ENCODE peak calls at places on chromosomes 4 and X, in five cellular contexts. K is H4; I is EL; N is A549; U is activated naive CD8-positive, alpha-beta T cell treated with anti-CD3 and anti-CD28 coated beads for 36 hours. V is an unnamed sample.

GRCh38 chr4:138485498-138485897 is 243.3 kb upstream of the SLC7A11 start:
- DNase-seq in N (no peak), I (no peak), U (no peak), K (no peak), V (no peak)

GRCh38 chrX:131841496-131842410 is 181.3 kb upstream of the STK26 start:
- DNase-seq in N (peak; percentile 50), I (peak; percentile 42), K (peak; percentile 68), U (no peak), V (peak; percentile 37)

GRCh38 chr4:8340721-8341680 is 71.4 kb downstream of the HTRA3 start:
- DNase-seq in I (no peak), U (no peak), N (no peak), K (no peak), V (no peak)

GRCh38 chrX:24955372-24955771 is 60.4 kb downstream of the ARX start:
- DNase-seq in I (no peak), N (no peak), K (no peak), U (no peak), V (no peak)

GRCh38 chr4:71188197-71188625 is 150.6 kb upstream of the SLC4A4 start:
- DNase-seq in N (no peak), U (no peak), K (peak; percentile 11), I (peak; percentile 34), V (no peak)

GRCh38 chr4:148065069-148065468 is 333.2 kb downstream of the ARHGAP10 start:
- DNase-seq in N (no peak), I (peak; percentile 25), K (no peak), U (no peak), V (no peak)

GRCh38 chr4:15250021-15250441 is 177.8 kb upstream of the C1QTNF7 start:
- DNase-seq in I (peak; percentile 16), K (no peak), U (no peak), N (no peak), V (no peak)

GRCh38 chr4:87838207-87838606 is 5.4 kb downstream of the MEPE start:
- DNase-seq in I (no peak), U (no peak), N (peak; percentile 7), K (no peak), V (no peak)

GRCh38 chr4:158624889-158625478 is 46.7 kb downstream of the C4orf46 start:
- DNase-seq in K (peak; percentile 61), U (no peak), N (peak; percentile 6), I (peak; percentile 59), V (peak; percentile 32)

GRCh38 chr4:67499799-67500198 is 45.5 kb downstream of the CENPC start:
- DNase-seq in U (no peak), I (no peak), K (no peak), N (no peak), V (no peak)

GRCh38 chr4:174157106-174157607 is 126.3 kb downstream of the FBXO8 start:
- DNase-seq in N (no peak), I (no peak), K (no peak), U (no peak), V (no peak)

V was measured in HCEC 1CT.